ENCODE peak calls at places on chromosomes 6 and 20, in five cellular contexts. P is stimulated activated CD8-positive, alpha-beta memory T cell treated with anti-CD3 and anti-CD28 coated beads, Interleukin-4, amount 100 ng/mL, for 1 hour; B is head of caudate nucleus; N is HepG2; W is cardiac fibroblast. U is an unnamed sample.

GRCh38 chr6:147040041-147040440 is 164.2 kb upstream of the STXBP5 start:
- DNase-seq in B (no peak), W (peak; percentile 41), N (no peak), P (no peak), U (no peak)

GRCh38 chr6:161477901-161478425 is 204.1 kb upstream of the AGPAT4 start:
- DNase-seq in W (no peak), P (no peak), B (no peak), N (no peak), U (no peak)

GRCh38 chr20:57594092-57594911 is 25.9 kb downstream of the ZBP1 start:
- DNase-seq in B (peak; percentile 68), P (no peak), N (peak; percentile 33), W (peak; percentile 43), U (peak; percentile 94)

GRCh38 chr6:79544939-79545450 is 7.8 kb upstream of the LCA5 start:
- DNase-seq in N (peak; percentile 16), W (peak; percentile 99), P (no peak), B (peak; percentile 59), U (peak; percentile 80)

GRCh38 chr6:135568366-135568765 is 70.8 kb upstream of the AHI1 start:
- DNase-seq in W (peak; percentile 88), N (no peak), B (no peak), P (no peak), U (no peak)

GRCh38 chr20:45341939-45342862 is 6.0 kb downstream of the SDC4 start:
- DNase-seq in P (no peak), B (peak; percentile 44), N (peak; percentile 94), W (peak; percentile 62), U (peak; percentile 91)

GRCh38 chr20:23243791-23244190 is 106.8 kb upstream of the NXT1 start:
- DNase-seq in P (no peak), W (no peak), B (no peak), N (no peak), U (no peak)

GRCh38 chr6:169208011-169208410 is 45.6 kb downstream of the THBS2 start:
- DNase-seq in B (no peak), P (no peak), N (no peak), W (no peak), U (no peak)

GRCh38 chr6:166745801-166746668 is 119.0 kb upstream of the RPS6KA2 start:
- DNase-seq in N (no peak), B (no peak), W (no peak), P (no peak), U (peak; percentile 62)

U was measured in H7.